ENCODE peak calls at places on chromosomes 1 and 21, in nine cellular contexts. A is colonic mucosa, I is C1 segment of cervical spinal cord, D is NCI-H2171 treated with DMSO at 0.1 percent for 48 hours, Q is H4, W is MV-4-11, L is fibroblast of mammary gland, C is HuH-7, P is T follicular helper cell. O is an unnamed sample.

GRCh38 chr1:7478142-7478796 is 292.8 kb upstream of the VAMP3 start:
- DNase-seq in A (no peak), I (peak), D (no peak), Q (no peak), W (no peak), L (no peak), C (no peak), P (no peak), O (no peak)

GRCh38 chr1:22547186-22547817 is 16.0 kb upstream of the EPHA8 start:
- DNase-seq in A (no peak), I (no peak), D (no peak), Q (no peak), W (no peak), L (no peak), C (no peak), P (no peak), O (no peak)

GRCh38 chr1:43007377-43008105 is 48.9 kb upstream of the SLC2A1 start:
- DNase-seq in A (no peak), I (no peak), D (no peak), Q (no peak), W (no peak), L (no peak), C (no peak), P (no peak), O (no peak)

GRCh38 chr1:103125219-103125618 is 16.9 kb upstream of the COL11A1 start:
- DNase-seq in A (no peak), I (no peak), D (no peak), Q (no peak), W (no peak), L (peak), C (no peak), P (no peak), O (no peak)

GRCh38 chr1:71463144-71463543 is 382.3 kb upstream of the ZRANB2 start:
- DNase-seq in A (no peak), I (no peak), D (no peak), Q (no peak), W (no peak), L (peak), C (no peak), P (no peak), O (no peak)

GRCh38 chr1:110347182-110347893 is 8.2 kb downstream of the RBM15 start:
- DNase-seq in A (no peak), I (no peak), D (no peak), Q (no peak), W (no peak), L (no peak), C (no peak), P (no peak), O (no peak)

GRCh38 chr1:93815738-93816110 is 63.3 kb downstream of the DNTTIP2 start:
- DNase-seq in A (no peak), I (no peak), D (no peak), Q (no peak), W (no peak), L (no peak), C (no peak), P (no peak), O (no peak)

GRCh38 chr1:6080469-6080868 is 34.8 kb downstream of the KCNAB2 start:
- DNase-seq in A (no peak), I (no peak), D (peak), Q (no peak), W (no peak), L (no peak), C (no peak), P (no peak), O (no peak)

GRCh38 chr1:65535981-65536380 is 115.5 kb downstream of the LEPR start:
- DNase-seq in A (no peak), I (no peak), D (no peak), Q (no peak), W (no peak), L (no peak), C (no peak), P (no peak), O (no peak)

GRCh38 chr1:64864018-64864945 is 102.1 kb downstream of the JAK1 start:
- DNase-seq in A (peak), I (peak), D (no peak), Q (no peak), W (peak), L (no peak), C (no peak), P (no peak), O (peak)

GRCh38 chr1:46601257-46602007 is 2.6 kb downstream of the MKNK1 start:
- DNase-seq in A (no peak), I (no peak), D (no peak), Q (no peak), W (no peak), L (no peak), C (no peak), P (no peak), O (no peak)

GRCh38 chr1:234286206-234286605 is 87.0 kb upstream of the COA6 start:
- DNase-seq in A (no peak), I (no peak), D (no peak), Q (no peak), W (no peak), L (no peak), C (no peak), P (no peak), O (no peak)

GRCh38 chr21:18298228-18298627 is 53.6 kb downstream of the CHODL start:
- DNase-seq in A (no peak), I (no peak), D (no peak), Q (no peak), W (no peak), L (no peak), C (no peak), P (no peak), O (no peak)

GRCh38 chr1:194184974-194185373 is 998.6 kb upstream of the B3GALT2 start:
- DNase-seq in A (no peak), I (no peak), D (no peak), Q (no peak), W (no peak), L (no peak), C (no peak), P (no peak), O (no peak)

GRCh38 chr1:13478687-13479086 is 35.1 kb downstream of the LRRC38 start:
- DNase-seq in A (no peak), I (no peak), D (peak), Q (no peak), W (no peak), L (no peak), C (no peak), P (no peak), O (no peak)

O was measured in NB4.